ENCODE peak calls at places on chromosome 2, in seven cellular contexts. O is dorsolateral prefrontal cortex, F is iris pigment epithelial cell, V is astrocyte, R is K562, G is breast epithelium, J is lung. K is an unnamed sample.

GRCh38 chr2:172298009-172298408 is 129.4 kb upstream of the ITGA6 start:
- DNase-seq in V (no peak), G (no peak), O (no peak), R (no peak), F (no peak), J (no peak), K (no peak)

GRCh38 chr2:216485237-216485636 is 13.4 kb upstream of the RPL37A start:
- DNase-seq in F (no peak), V (no peak), R (no peak), G (no peak), O (no peak), J (no peak), K (no peak)

GRCh38 chr2:176161817-176162626 is 4.9 kb downstream of the HOXD3 start:
- DNase-seq in O (no peak), J (no peak), F (peak; percentile 12), G (no peak), V (peak; percentile 88), R (no peak), K (no peak)

GRCh38 chr2:109143214-109144187 is 14.5 kb downstream of the SH3RF3 start:
- DNase-seq in R (no peak), O (no peak), V (no peak), F (no peak), J (no peak), G (no peak), K (no peak)

GRCh38 chr2:78262713-78263375 is 740.7 kb upstream of the LRRTM4 start:
- DNase-seq in V (no peak), G (no peak), R (no peak), J (no peak), O (no peak), F (no peak), K (no peak)

GRCh38 chr2:152583512-152584188 is 133.6 kb downstream of the PRPF40A start:
- DNase-seq in V (no peak), G (no peak), R (peak; percentile 80), J (no peak), O (no peak), F (no peak), K (no peak)

GRCh38 chr2:223688094-223688835 is 86.1 kb upstream of the SCG2 start:
- DNase-seq in F (no peak), G (no peak), R (no peak), V (no peak), J (no peak), O (no peak), K (no peak)

GRCh38 chr2:163716101-163716500 is 19.7 kb downstream of the FIGN start:
- DNase-seq in V (no peak), R (no peak), J (no peak), F (no peak), G (no peak), O (no peak), K (no peak)

GRCh38 chr2:23903034-23903433 is 23.9 kb downstream of the ATAD2B start:
- DNase-seq in O (no peak), R (no peak), V (no peak), F (no peak), J (no peak), G (no peak), K (no peak)

GRCh38 chr2:225820828-225821227 is 421.3 kb downstream of the NYAP2 start:
- DNase-seq in V (no peak), F (no peak), R (no peak), G (no peak), O (no peak), J (no peak), K (no peak)

GRCh38 chr2:122191331-122191730 is 435.9 kb downstream of the TSN start:
- DNase-seq in G (no peak), O (no peak), R (peak; percentile 50), F (no peak), V (no peak), J (peak; percentile 30), K (no peak)

GRCh38 chr2:75041791-75042231 is 83.4 kb downstream of the POLE4 start:
- DNase-seq in F (peak; percentile 10), G (no peak), V (no peak), J (no peak), O (no peak), R (no peak), K (no peak)

GRCh38 chr2:189802396-189802912 is 18.2 kb downstream of the PMS1 start:
- DNase-seq in F (peak; percentile 68), G (no peak), O (no peak), V (no peak), J (no peak), R (no peak), K (no peak)

GRCh38 chr2:239824051-239824694 is 201.0 kb downstream of the NDUFA10 start:
- DNase-seq in O (no peak), V (no peak), J (peak; percentile 53), R (peak; percentile 51), G (peak; percentile 53), F (peak; percentile 22), K (peak; percentile 37)

GRCh38 chr2:39107156-39107555 is 13.7 kb downstream of the SOS1 start:
- DNase-seq in O (peak; percentile 22), V (no peak), F (peak; percentile 45), G (no peak), J (no peak), R (no peak), K (no peak)

GRCh38 chr2:163347982-163348842 is 387.6 kb downstream of the FIGN start:
- DNase-seq in J (peak; percentile 52), F (peak; percentile 91), O (peak; percentile 70), G (peak; percentile 68), R (peak; percentile 4), V (peak; percentile 94), K (peak; percentile 56)

GRCh38 chr2:147824625-147825024 is 20.2 kb upstream of the ACVR2A start:
- DNase-seq in V (no peak), R (no peak), G (no peak), J (no peak), O (no peak), F (no peak), K (no peak)

GRCh38 chr2:2579814-2580213 is 248.7 kb upstream of the MYT1L start:
- DNase-seq in R (no peak), J (no peak), O (no peak), F (no peak), V (no peak), G (no peak), K (no peak)

GRCh38 chr2:119196301-119197124 is 27.1 kb upstream of the STEAP3 start:
- DNase-seq in R (no peak), F (no peak), J (no peak), O (no peak), V (no peak), G (no peak), K (no peak)

GRCh38 chr2:43345391-43345813 is 119.0 kb upstream of the ZFP36L2 start:
- DNase-seq in O (no peak), J (no peak), F (peak; percentile 25), R (peak; percentile 8), G (no peak), V (peak; percentile 47), K (no peak)

GRCh38 chr2:24828641-24829040 is 35.4 kb downstream of the CENPO start:
- DNase-seq in G (no peak), J (no peak), F (no peak), V (no peak), R (no peak), O (no peak), K (no peak)